ENCODE peak calls at places on chromosomes 5 and 9, in eight cellular contexts. One of them, this sample, is unnamed.

GRCh38 chr9:83304686-83305085 is 233.5 kb downstream of the FRMD3 start:
- DNase-seq in left ventricle myocardium inferior: peak; percentile 88
- DNase-seq in brain microvascular endothelial cell: peak; percentile 53
- DNase-seq in CD4-positive, alpha-beta memory T cell: no peak
- DNase-seq in colonic mucosa: peak; percentile 55
- DNase-seq in CD4-positive, alpha-beta T cell: no peak
- DNase-seq in cardiac muscle cell: no peak
- DNase-seq in PC-3: no peak
- DNase-seq in this sample: no peak

GRCh38 chr5:143383988-143384387 is 19.5 kb downstream of the NR3C1 start:
- DNase-seq in CD4-positive, alpha-beta T cell: no peak
- DNase-seq in cardiac muscle cell: no peak
- DNase-seq in brain microvascular endothelial cell: no peak
- DNase-seq in CD4-positive, alpha-beta memory T cell: no peak
- DNase-seq in left ventricle myocardium inferior: no peak
- DNase-seq in colonic mucosa: no peak
- DNase-seq in PC-3: no peak
- DNase-seq in this sample: no peak

GRCh38 chr5:12848709-12849108 is 944.5 kb upstream of the CTNND2 start:
- DNase-seq in left ventricle myocardium inferior: no peak
- DNase-seq in brain microvascular endothelial cell: no peak
- DNase-seq in CD4-positive, alpha-beta T cell: no peak
- DNase-seq in cardiac muscle cell: no peak
- DNase-seq in CD4-positive, alpha-beta memory T cell: no peak
- DNase-seq in colonic mucosa: no peak
- DNase-seq in PC-3: peak; percentile 71
- DNase-seq in this sample: no peak

GRCh38 chr5:180689071-180689694 is 39.8 kb upstream of the FLT4 start:
- DNase-seq in CD4-positive, alpha-beta T cell: peak; percentile 49
- DNase-seq in cardiac muscle cell: no peak
- DNase-seq in colonic mucosa: no peak
- DNase-seq in PC-3: no peak
- DNase-seq in brain microvascular endothelial cell: no peak
- DNase-seq in CD4-positive, alpha-beta memory T cell: peak; percentile 48
- DNase-seq in left ventricle myocardium inferior: no peak
- DNase-seq in this sample: no peak

GRCh38 chr5:89012361-89012760 is 129.4 kb upstream of the MEF2C start:
- DNase-seq in PC-3: no peak
- DNase-seq in brain microvascular endothelial cell: no peak
- DNase-seq in colonic mucosa: no peak
- DNase-seq in CD4-positive, alpha-beta memory T cell: no peak
- DNase-seq in left ventricle myocardium inferior: no peak
- DNase-seq in cardiac muscle cell: no peak
- DNase-seq in CD4-positive, alpha-beta T cell: no peak
- DNase-seq in this sample: no peak

GRCh38 chr5:80591352-80591751 is 21.3 kb upstream of the ANKRD34B start:
- DNase-seq in colonic mucosa: no peak
- DNase-seq in left ventricle myocardium inferior: no peak
- DNase-seq in cardiac muscle cell: no peak
- DNase-seq in CD4-positive, alpha-beta memory T cell: no peak
- DNase-seq in PC-3: no peak
- DNase-seq in CD4-positive, alpha-beta T cell: no peak
- DNase-seq in brain microvascular endothelial cell: no peak
- DNase-seq in this sample: no peak

GRCh38 chr5:65809817-65810531 is 88.0 kb downstream of the NLN start:
- DNase-seq in cardiac muscle cell: no peak
- DNase-seq in brain microvascular endothelial cell: peak; percentile 46
- DNase-seq in CD4-positive, alpha-beta memory T cell: no peak
- DNase-seq in PC-3: peak; percentile 71
- DNase-seq in CD4-positive, alpha-beta T cell: no peak
- DNase-seq in colonic mucosa: peak; percentile 85
- DNase-seq in left ventricle myocardium inferior: peak; percentile 68
- DNase-seq in this sample: no peak

GRCh38 chr5:74895906-74896305 is 29.7 kb upstream of the FAM169A start:
- DNase-seq in brain microvascular endothelial cell: peak; percentile 12
- DNase-seq in CD4-positive, alpha-beta T cell: no peak
- DNase-seq in left ventricle myocardium inferior: peak; percentile 77
- DNase-seq in CD4-positive, alpha-beta memory T cell: no peak
- DNase-seq in cardiac muscle cell: no peak
- DNase-seq in PC-3: peak; percentile 39
- DNase-seq in colonic mucosa: no peak
- DNase-seq in this sample: peak; percentile 11

GRCh38 chr9:105141448-105142101 is 102.9 kb upstream of the SLC44A1 start:
- DNase-seq in CD4-positive, alpha-beta T cell: no peak
- DNase-seq in CD4-positive, alpha-beta memory T cell: no peak
- DNase-seq in colonic mucosa: no peak
- DNase-seq in cardiac muscle cell: no peak
- DNase-seq in brain microvascular endothelial cell: no peak
- DNase-seq in left ventricle myocardium inferior: no peak
- DNase-seq in PC-3: no peak
- DNase-seq in this sample: no peak

GRCh38 chr5:170634236-170634990 is 130.6 kb downstream of the KCNIP1 start:
- DNase-seq in colonic mucosa: no peak
- DNase-seq in brain microvascular endothelial cell: no peak
- DNase-seq in cardiac muscle cell: no peak
- DNase-seq in PC-3: no peak
- DNase-seq in CD4-positive, alpha-beta memory T cell: no peak
- DNase-seq in CD4-positive, alpha-beta T cell: no peak
- DNase-seq in left ventricle myocardium inferior: no peak
- DNase-seq in this sample: no peak

GRCh38 chr5:2007437-2007905 is 124.7 kb upstream of the IRX4 start:
- DNase-seq in PC-3: no peak
- DNase-seq in colonic mucosa: no peak
- DNase-seq in left ventricle myocardium inferior: no peak
- DNase-seq in cardiac muscle cell: no peak
- DNase-seq in CD4-positive, alpha-beta T cell: no peak
- DNase-seq in CD4-positive, alpha-beta memory T cell: no peak
- DNase-seq in brain microvascular endothelial cell: no peak
- DNase-seq in this sample: no peak

GRCh38 chr5:2005101-2006041 is 122.6 kb upstream of the IRX4 start:
- DNase-seq in brain microvascular endothelial cell: no peak
- DNase-seq in CD4-positive, alpha-beta memory T cell: no peak
- DNase-seq in colonic mucosa: no peak
- DNase-seq in left ventricle myocardium inferior: no peak
- DNase-seq in PC-3: no peak
- DNase-seq in CD4-positive, alpha-beta T cell: no peak
- DNase-seq in cardiac muscle cell: no peak
- DNase-seq in this sample: no peak

GRCh38 chr5:2006971-2007291 is 124.2 kb upstream of the IRX4 start:
- DNase-seq in colonic mucosa: no peak
- DNase-seq in left ventricle myocardium inferior: no peak
- DNase-seq in PC-3: no peak
- DNase-seq in CD4-positive, alpha-beta T cell: no peak
- DNase-seq in brain microvascular endothelial cell: no peak
- DNase-seq in CD4-positive, alpha-beta memory T cell: no peak
- DNase-seq in cardiac muscle cell: no peak
- DNase-seq in this sample: no peak

GRCh38 chr5:2007906-2008437 is 125.2 kb upstream of the IRX4 start:
- DNase-seq in cardiac muscle cell: peak; percentile 78
- DNase-seq in left ventricle myocardium inferior: peak; percentile 51
- DNase-seq in CD4-positive, alpha-beta T cell: no peak
- DNase-seq in CD4-positive, alpha-beta memory T cell: no peak
- DNase-seq in colonic mucosa: no peak
- DNase-seq in PC-3: no peak
- DNase-seq in brain microvascular endothelial cell: no peak
- DNase-seq in this sample: no peak

DNA sequence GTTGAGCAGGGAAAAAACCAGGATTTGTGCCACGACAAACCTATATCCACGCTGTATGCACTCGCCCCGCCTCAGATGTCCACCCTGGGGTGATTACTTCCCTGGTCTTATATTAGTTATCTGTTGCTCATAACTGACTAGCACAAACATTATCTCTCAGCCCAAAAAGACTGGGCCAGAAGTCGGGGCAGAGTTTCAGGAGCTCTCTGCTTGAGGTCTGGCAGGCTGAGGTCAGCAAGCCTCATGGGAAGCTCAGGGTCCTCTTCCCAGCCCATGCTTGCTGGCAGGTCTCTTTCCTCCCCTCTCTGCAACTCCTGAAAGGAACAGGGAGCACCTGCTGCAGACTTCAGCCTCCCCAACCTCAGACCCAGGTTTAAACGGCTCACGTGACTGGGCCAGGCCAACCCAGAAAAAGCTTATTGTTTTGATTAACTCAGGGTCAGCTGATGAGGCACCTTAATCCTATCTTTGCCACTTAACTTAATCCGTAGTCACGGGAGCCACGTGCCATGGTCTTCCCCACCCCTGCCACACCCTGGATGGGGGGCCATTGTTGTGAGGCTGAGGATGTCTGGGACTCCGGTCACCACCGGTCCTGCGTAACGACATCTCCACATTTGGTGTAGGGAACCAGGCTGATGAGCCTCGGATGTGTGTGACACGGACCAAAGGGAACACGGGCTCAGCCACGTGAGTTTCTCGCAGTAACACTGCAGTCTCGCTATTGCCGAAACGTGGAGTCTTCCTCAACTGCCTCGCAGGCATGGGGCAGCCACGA is 123.7 kb upstream of the IRX4 start:
- DNase-seq in cardiac muscle cell: no peak
- DNase-seq in CD4-positive, alpha-beta T cell: no peak
- DNase-seq in CD4-positive, alpha-beta memory T cell: no peak
- DNase-seq in colonic mucosa: no peak
- DNase-seq in brain microvascular endothelial cell: no peak
- DNase-seq in PC-3: no peak
- DNase-seq in left ventricle myocardium inferior: no peak
- DNase-seq in this sample: no peak
- H3K27me3 ChIP-seq in cardiac muscle cell: peaks cover 7% of the 10 kb centered on the region
- H3K27me3 ChIP-seq in CD4-positive, alpha-beta T cell: peaks cover 12% of the 10 kb centered on the region
- H3K27me3 ChIP-seq in CD4-positive, alpha-beta memory T cell: no peaks in the 10 kb centered on the region
- H3K27me3 ChIP-seq in colonic mucosa: no peaks in the 10 kb centered on the region
- H3K27me3 ChIP-seq in brain microvascular endothelial cell: no peaks in the 10 kb centered on the region
- H3K27me3 ChIP-seq in PC-3: peaks cover 97% of the 10 kb centered on the region
- H3K27me3 ChIP-seq in left ventricle myocardium inferior: peaks cover 17% of the 10 kb centered on the region
- H3K27me3 ChIP-seq in this sample: peaks cover 11% of the 10 kb centered on the region

DNA sequence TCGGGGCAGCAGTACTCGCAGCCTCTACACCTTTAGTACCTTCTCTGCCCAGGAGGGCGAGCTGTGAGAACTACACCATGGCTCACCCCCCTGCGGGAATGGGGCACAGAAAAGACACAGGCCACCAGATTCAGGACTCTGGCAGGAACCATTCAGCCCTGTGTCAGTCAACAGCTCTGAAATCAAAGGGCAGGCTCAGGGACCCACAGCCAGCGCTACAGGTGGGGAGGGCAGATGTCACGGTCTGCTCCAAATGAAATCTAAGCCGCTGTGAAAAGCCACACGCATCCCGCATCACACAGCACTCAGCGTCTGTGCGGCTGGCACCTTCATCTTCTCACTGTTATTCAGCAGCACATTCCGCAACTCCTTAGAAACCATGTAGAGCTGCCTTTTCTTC is 27.9 kb downstream of the NSUN2 start:
- DNase-seq in brain microvascular endothelial cell: no peak
- DNase-seq in left ventricle myocardium inferior: no peak
- DNase-seq in cardiac muscle cell: no peak
- DNase-seq in CD4-positive, alpha-beta memory T cell: no peak
- DNase-seq in colonic mucosa: no peak
- DNase-seq in PC-3: no peak
- DNase-seq in CD4-positive, alpha-beta T cell: no peak
- DNase-seq in this sample: no peak
- H3K27ac ChIP-seq in brain microvascular endothelial cell: no peak overlapping the region
- H3K27ac ChIP-seq in left ventricle myocardium inferior: no peak overlapping the region
- H3K27ac ChIP-seq in cardiac muscle cell: no peak overlapping the region
- H3K27ac ChIP-seq in CD4-positive, alpha-beta memory T cell: no peak overlapping the region
- H3K27ac ChIP-seq in colonic mucosa: no peak overlapping the region
- H3K27ac ChIP-seq in PC-3: no peak overlapping the region
- H3K27ac ChIP-seq in CD4-positive, alpha-beta T cell: no peak overlapping the region
- H3K27ac ChIP-seq in this sample: no peak overlapping the region

GRCh38 chr5:135034963-135035677 is 1.1 kb upstream of the PITX1 start:
- DNase-seq in CD4-positive, alpha-beta T cell: no peak
- DNase-seq in left ventricle myocardium inferior: no peak
- DNase-seq in cardiac muscle cell: no peak
- DNase-seq in CD4-positive, alpha-beta memory T cell: no peak
- DNase-seq in brain microvascular endothelial cell: no peak
- DNase-seq in colonic mucosa: no peak
- DNase-seq in PC-3: peak; percentile 9
- DNase-seq in this sample: no peak

GRCh38 chr5:135034186-135034962 is at the start of gene PITX1:
- DNase-seq in CD4-positive, alpha-beta memory T cell: no peak
- DNase-seq in CD4-positive, alpha-beta T cell: peak; percentile 18
- DNase-seq in colonic mucosa: peak; percentile 72
- DNase-seq in brain microvascular endothelial cell: no peak
- DNase-seq in PC-3: peak; percentile 65
- DNase-seq in cardiac muscle cell: peak; percentile 33
- DNase-seq in left ventricle myocardium inferior: no peak
- DNase-seq in this sample: peak; percentile 53

GRCh38 chr5:135033866-135034185 is 202 bp downstream of the PITX1 start:
- DNase-seq in cardiac muscle cell: peak; percentile 44
- DNase-seq in colonic mucosa: no peak
- DNase-seq in brain microvascular endothelial cell: no peak
- DNase-seq in left ventricle myocardium inferior: no peak
- DNase-seq in CD4-positive, alpha-beta T cell: no peak
- DNase-seq in CD4-positive, alpha-beta memory T cell: no peak
- DNase-seq in PC-3: no peak
- DNase-seq in this sample: no peak

GRCh38 chr5:135036405-135036804 is 2.4 kb upstream of the PITX1 start:
- DNase-seq in left ventricle myocardium inferior: no peak
- DNase-seq in brain microvascular endothelial cell: no peak
- DNase-seq in cardiac muscle cell: no peak
- DNase-seq in CD4-positive, alpha-beta memory T cell: no peak
- DNase-seq in PC-3: no peak
- DNase-seq in colonic mucosa: no peak
- DNase-seq in CD4-positive, alpha-beta T cell: no peak
- DNase-seq in this sample: no peak

GRCh38 chr5:135035678-135036030 is 1.6 kb upstream of the PITX1 start:
- DNase-seq in CD4-positive, alpha-beta T cell: no peak
- DNase-seq in cardiac muscle cell: no peak
- DNase-seq in CD4-positive, alpha-beta memory T cell: no peak
- DNase-seq in PC-3: no peak
- DNase-seq in left ventricle myocardium inferior: no peak
- DNase-seq in brain microvascular endothelial cell: no peak
- DNase-seq in colonic mucosa: no peak
- DNase-seq in this sample: no peak
- H3K27me3 ChIP-seq in CD4-positive, alpha-beta T cell: peaks cover 85% of the 10 kb centered on the region
- H3K27me3 ChIP-seq in cardiac muscle cell: peaks cover 100% of the 10 kb centered on the region
- H3K27me3 ChIP-seq in CD4-positive, alpha-beta memory T cell: peaks cover 33% of the 10 kb centered on the region
- H3K27me3 ChIP-seq in PC-3: no peaks in the 10 kb centered on the region
- H3K27me3 ChIP-seq in left ventricle myocardium inferior: peaks cover 100% of the 10 kb centered on the region
- H3K27me3 ChIP-seq in brain microvascular endothelial cell: peaks cover 91% of the 10 kb centered on the region
- H3K27me3 ChIP-seq in colonic mucosa: peaks cover 88% of the 10 kb centered on the region
- H3K27me3 ChIP-seq in this sample: peaks cover 42% of the 10 kb centered on the region

DNA sequence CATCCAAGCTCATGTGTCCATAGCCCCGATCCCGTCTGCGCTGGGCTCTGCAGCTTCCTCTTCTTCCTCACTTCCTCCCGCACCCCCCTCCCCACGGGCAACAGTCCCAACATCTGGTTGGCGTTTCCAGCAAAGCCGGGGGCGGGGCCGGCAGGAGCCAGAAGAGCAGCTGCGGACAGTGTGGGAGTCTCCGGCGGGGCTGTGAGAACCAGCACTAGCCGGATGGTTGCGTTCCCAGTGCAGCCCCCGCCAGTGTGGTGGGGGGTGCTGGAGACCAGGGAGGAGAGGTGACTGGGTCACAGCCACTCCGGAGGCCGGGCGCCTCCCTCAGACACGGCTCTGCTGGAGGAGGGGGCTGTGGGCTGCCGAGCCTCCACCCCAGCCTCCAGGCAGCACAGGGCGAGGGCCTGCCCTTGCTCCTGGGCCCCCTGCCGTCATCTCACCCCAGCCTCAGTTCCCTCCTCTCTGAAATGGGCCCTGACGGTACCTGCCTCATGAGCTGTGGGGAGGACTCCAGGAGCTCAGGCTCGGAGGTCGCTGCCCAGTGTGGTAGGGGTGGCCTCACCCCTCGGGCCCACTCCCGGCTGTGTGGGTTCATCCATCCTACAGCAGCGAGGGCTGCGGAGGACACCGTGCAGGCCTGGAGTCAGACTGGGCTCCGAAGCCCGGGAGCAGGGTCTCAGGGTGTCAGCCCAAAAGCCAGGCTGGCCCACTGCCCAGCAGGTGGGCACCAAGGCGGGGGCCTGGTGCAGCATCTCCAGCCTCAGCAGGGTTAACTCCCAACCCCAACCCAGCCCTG is 41.5 kb upstream of the NOTCH1 start:
- DNase-seq in CD4-positive, alpha-beta T cell: no peak
- DNase-seq in PC-3: no peak
- DNase-seq in left ventricle myocardium inferior: peak; percentile 91
- DNase-seq in CD4-positive, alpha-beta memory T cell: no peak
- DNase-seq in brain microvascular endothelial cell: peak; percentile 19
- DNase-seq in cardiac muscle cell: peak; percentile 49
- DNase-seq in colonic mucosa: peak; percentile 68
- DNase-seq in this sample: no peak
- H3K27ac ChIP-seq in CD4-positive, alpha-beta T cell: no peak overlapping the region
- H3K27ac ChIP-seq in PC-3: no peak overlapping the region
- H3K27ac ChIP-seq in left ventricle myocardium inferior: peak overlapping the region; percentile 86
- H3K27ac ChIP-seq in CD4-positive, alpha-beta memory T cell: no peak overlapping the region
- H3K27ac ChIP-seq in brain microvascular endothelial cell: no peak overlapping the region
- H3K27ac ChIP-seq in cardiac muscle cell: no peak overlapping the region
- H3K27ac ChIP-seq in colonic mucosa: no peak overlapping the region
- H3K27ac ChIP-seq in this sample: no peak overlapping the region